ENCODE peak calls at places on chromosomes 13 and 19, in eight cellular contexts. One of them, this sample, is unnamed.

GRCh38 chr13:35765387-35765786 is 288.9 kb upstream of the MAB21L1 start:
- DNase-seq in mucosa of descending colon: no peak
- DNase-seq in thyroid gland: no peak
- DNase-seq in BE2C: no peak
- DNase-seq in heart left ventricle: no peak
- DNase-seq in lower lobe of right lung: no peak
- DNase-seq in PC-3: no peak
- DNase-seq in CD8-positive, alpha-beta T cell: no peak
- DNase-seq in this sample: no peak

GRCh38 chr13:102914629-102914935 is 68.8 kb downstream of the ERCC5 start:
- DNase-seq in CD8-positive, alpha-beta T cell: no peak
- DNase-seq in heart left ventricle: no peak
- DNase-seq in lower lobe of right lung: no peak
- DNase-seq in BE2C: no peak
- DNase-seq in mucosa of descending colon: no peak
- DNase-seq in PC-3: peak; percentile 20
- DNase-seq in thyroid gland: no peak
- DNase-seq in this sample: no peak

GRCh38 chr13:60229708-60230272 is 66.1 kb upstream of the DIAPH3 start:
- DNase-seq in BE2C: no peak
- DNase-seq in PC-3: no peak
- DNase-seq in thyroid gland: no peak
- DNase-seq in lower lobe of right lung: no peak
- DNase-seq in CD8-positive, alpha-beta T cell: no peak
- DNase-seq in heart left ventricle: no peak
- DNase-seq in mucosa of descending colon: no peak
- DNase-seq in this sample: no peak

GRCh38 chr13:42997381-42997780 is 5.3 kb upstream of the EPSTI1 start:
- DNase-seq in heart left ventricle: no peak
- DNase-seq in thyroid gland: no peak
- DNase-seq in CD8-positive, alpha-beta T cell: no peak
- DNase-seq in mucosa of descending colon: no peak
- DNase-seq in BE2C: no peak
- DNase-seq in PC-3: no peak
- DNase-seq in lower lobe of right lung: no peak
- DNase-seq in this sample: no peak

GRCh38 chr19:28964500-28964899 is 248.5 kb downstream of the UQCRFS1 start:
- DNase-seq in lower lobe of right lung: no peak
- DNase-seq in heart left ventricle: no peak
- DNase-seq in mucosa of descending colon: no peak
- DNase-seq in BE2C: no peak
- DNase-seq in thyroid gland: no peak
- DNase-seq in PC-3: no peak
- DNase-seq in CD8-positive, alpha-beta T cell: no peak
- DNase-seq in this sample: no peak

GRCh38 chr19:6045108-6045507 is 65.2 kb downstream of the RFX2 start:
- DNase-seq in mucosa of descending colon: no peak
- DNase-seq in lower lobe of right lung: no peak
- DNase-seq in BE2C: no peak
- DNase-seq in heart left ventricle: no peak
- DNase-seq in PC-3: no peak
- DNase-seq in thyroid gland: no peak
- DNase-seq in CD8-positive, alpha-beta T cell: no peak
- DNase-seq in this sample: no peak

GRCh38 chr19:51156710-51157109 is 14.6 kb downstream of the SIGLEC7 start:
- DNase-seq in BE2C: no peak
- DNase-seq in PC-3: no peak
- DNase-seq in thyroid gland: no peak
- DNase-seq in heart left ventricle: no peak
- DNase-seq in lower lobe of right lung: no peak
- DNase-seq in mucosa of descending colon: no peak
- DNase-seq in CD8-positive, alpha-beta T cell: no peak
- DNase-seq in this sample: no peak

GRCh38 chr13:94682229-94682628 is 30.1 kb downstream of the SOX21 start:
- DNase-seq in BE2C: no peak
- DNase-seq in thyroid gland: no peak
- DNase-seq in lower lobe of right lung: no peak
- DNase-seq in heart left ventricle: no peak
- DNase-seq in PC-3: no peak
- DNase-seq in mucosa of descending colon: no peak
- DNase-seq in CD8-positive, alpha-beta T cell: no peak
- DNase-seq in this sample: no peak

GRCh38 chr19:27745978-27746542 is 1466.9 kb downstream of the UQCRFS1 start:
- DNase-seq in lower lobe of right lung: no peak
- DNase-seq in PC-3: no peak
- DNase-seq in CD8-positive, alpha-beta T cell: no peak
- DNase-seq in mucosa of descending colon: no peak
- DNase-seq in BE2C: no peak
- DNase-seq in thyroid gland: no peak
- DNase-seq in heart left ventricle: no peak
- DNase-seq in this sample: no peak

DNA sequence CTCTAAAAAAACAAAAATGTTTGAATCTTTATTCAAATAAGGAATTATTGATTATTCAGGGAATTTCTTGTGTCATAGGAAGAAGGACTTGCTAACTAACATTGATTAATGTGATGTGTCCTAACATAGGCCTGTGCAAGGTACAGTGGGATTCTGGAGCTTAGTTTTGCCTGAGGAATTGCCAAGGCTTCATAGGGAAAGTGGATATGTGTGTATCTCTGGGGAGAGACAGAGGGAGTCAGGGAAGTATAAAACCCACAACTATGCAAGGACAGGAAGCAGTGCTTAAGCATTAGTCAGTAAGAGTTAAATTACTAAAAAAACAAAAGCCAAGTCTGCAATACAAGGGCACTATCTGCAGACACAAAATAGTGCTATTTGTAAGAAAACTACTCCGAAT is 59.6 kb downstream of the WDFY2 start:
- DNase-seq in CD8-positive, alpha-beta T cell: no peak
- DNase-seq in PC-3: peak; percentile 83
- DNase-seq in BE2C: no peak
- DNase-seq in heart left ventricle: no peak
- DNase-seq in thyroid gland: no peak
- DNase-seq in lower lobe of right lung: no peak
- DNase-seq in mucosa of descending colon: no peak
- DNase-seq in this sample: peak; percentile 93
- H3K4me3 ChIP-seq in CD8-positive, alpha-beta T cell: no peak overlapping the region
- H3K4me3 ChIP-seq in PC-3: peak overlapping the region; percentile 56
- H3K4me3 ChIP-seq in BE2C: no peak overlapping the region
- H3K4me3 ChIP-seq in heart left ventricle: no peak overlapping the region
- H3K4me3 ChIP-seq in thyroid gland: no peak overlapping the region
- H3K4me3 ChIP-seq in lower lobe of right lung: no peak overlapping the region
- H3K4me3 ChIP-seq in mucosa of descending colon: no peak overlapping the region
- H3K4me3 ChIP-seq in this sample: no peak overlapping the region

GRCh38 chr13:113238542-113238941 is 29.1 kb downstream of the CUL4A start:
- DNase-seq in lower lobe of right lung: no peak
- DNase-seq in PC-3: no peak
- DNase-seq in BE2C: no peak
- DNase-seq in thyroid gland: no peak
- DNase-seq in CD8-positive, alpha-beta T cell: no peak
- DNase-seq in heart left ventricle: no peak
- DNase-seq in mucosa of descending colon: no peak
- DNase-seq in this sample: no peak
- TF ChIP-seq CTCF in lower lobe of right lung: no peak
- TF ChIP-seq CTCF in PC-3: no peak
- TF ChIP-seq CTCF in BE2C: no peak
- TF ChIP-seq CTCF in thyroid gland: no peak
- TF ChIP-seq CTCF in CD8-positive, alpha-beta T cell: no peak
- TF ChIP-seq CTCF in heart left ventricle: no peak
- TF ChIP-seq CTCF in mucosa of descending colon: no peak
- TF ChIP-seq CTCF in this sample: no peak

GRCh38 chr19:42285988-42286348 is 16.0 kb upstream of the PRR19 start:
- DNase-seq in lower lobe of right lung: no peak
- DNase-seq in PC-3: no peak
- DNase-seq in thyroid gland: no peak
- DNase-seq in CD8-positive, alpha-beta T cell: no peak
- DNase-seq in heart left ventricle: no peak
- DNase-seq in mucosa of descending colon: no peak
- DNase-seq in BE2C: no peak
- DNase-seq in this sample: no peak
- H3K36me3 ChIP-seq in lower lobe of right lung: peaks cover 43% of the 10 kb centered on the region
- H3K36me3 ChIP-seq in PC-3: no peaks in the 10 kb centered on the region
- H3K36me3 ChIP-seq in thyroid gland: peaks cover 39% of the 10 kb centered on the region
- H3K36me3 ChIP-seq in CD8-positive, alpha-beta T cell: peaks cover 14% of the 10 kb centered on the region
- H3K36me3 ChIP-seq in heart left ventricle: peaks cover 43% of the 10 kb centered on the region
- H3K36me3 ChIP-seq in mucosa of descending colon: peaks cover 3% of the 10 kb centered on the region
- H3K36me3 ChIP-seq in BE2C: peaks cover 41% of the 10 kb centered on the region
- H3K36me3 ChIP-seq in this sample: peaks cover 10% of the 10 kb centered on the region

DNA sequence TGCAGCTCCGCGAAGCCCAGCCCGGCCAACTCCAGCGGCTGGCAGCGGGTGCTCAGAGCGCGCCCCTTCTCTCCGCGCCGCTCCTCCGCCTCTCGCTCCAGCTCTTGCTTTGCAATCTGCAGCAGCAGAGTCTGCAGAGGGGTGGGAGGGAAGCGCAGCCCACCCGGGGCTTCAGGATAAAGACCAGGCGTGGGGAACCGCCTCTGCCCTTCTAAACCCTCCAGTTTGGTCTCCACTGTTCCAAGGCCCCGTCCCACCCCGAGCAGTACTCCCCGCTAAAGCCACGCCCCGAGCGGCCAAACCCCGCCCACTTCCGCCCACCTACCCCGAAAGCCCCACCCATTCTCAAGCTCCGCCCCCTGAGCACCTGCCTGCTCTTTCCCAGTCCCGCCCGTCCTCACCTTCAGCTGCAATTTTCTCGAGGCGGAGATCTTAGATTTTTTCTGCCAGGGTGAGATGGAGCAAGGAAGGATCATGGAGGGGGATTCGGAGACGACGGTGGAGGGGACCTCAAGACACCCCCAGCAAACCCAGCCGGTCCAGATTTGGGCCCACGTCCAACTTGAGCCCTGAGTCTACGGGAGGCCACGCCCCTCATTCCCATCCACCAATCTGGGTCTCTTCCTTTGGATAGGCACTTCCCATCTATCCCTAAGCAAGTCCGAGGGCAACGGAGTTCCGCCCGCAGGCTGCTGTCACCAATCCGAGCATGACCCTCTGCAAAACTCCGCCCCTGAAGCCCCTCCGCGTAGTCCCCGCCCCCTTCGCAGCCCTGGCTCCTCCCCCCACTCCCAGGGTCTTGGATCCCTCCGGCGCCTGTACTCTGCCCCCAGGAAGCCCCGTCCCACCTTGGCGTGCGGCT is 1.1 kb downstream of the TNNI3 start:
- DNase-seq in PC-3: peak; percentile 78
- DNase-seq in lower lobe of right lung: no peak
- DNase-seq in thyroid gland: peak; percentile 19
- DNase-seq in CD8-positive, alpha-beta T cell: peak; percentile 43
- DNase-seq in mucosa of descending colon: peak; percentile 75
- DNase-seq in BE2C: peak; percentile 93
- DNase-seq in heart left ventricle: peak; percentile 83
- DNase-seq in this sample: no peak
- H3K4me3 ChIP-seq in PC-3: peak overlapping the region; percentile 68
- H3K4me3 ChIP-seq in lower lobe of right lung: peak overlapping the region; percentile 11
- H3K4me3 ChIP-seq in thyroid gland: no peak overlapping the region
- H3K4me3 ChIP-seq in CD8-positive, alpha-beta T cell: no peak overlapping the region
- H3K4me3 ChIP-seq in mucosa of descending colon: no peak overlapping the region
- H3K4me3 ChIP-seq in BE2C: peak overlapping the region; percentile 51
- H3K4me3 ChIP-seq in heart left ventricle: peak overlapping the region; percentile 66
- H3K4me3 ChIP-seq in this sample: peak overlapping the region; percentile 8

GRCh38 chr19:16831531-16831930 is 2.3 kb downstream of the SIN3B start:
- DNase-seq in lower lobe of right lung: no peak
- DNase-seq in PC-3: no peak
- DNase-seq in BE2C: no peak
- DNase-seq in mucosa of descending colon: no peak
- DNase-seq in CD8-positive, alpha-beta T cell: no peak
- DNase-seq in thyroid gland: no peak
- DNase-seq in heart left ventricle: no peak
- DNase-seq in this sample: no peak

GRCh38 chr19:16829822-16830289 is 658 bp downstream of the SIN3B start:
- DNase-seq in mucosa of descending colon: no peak
- DNase-seq in PC-3: no peak
- DNase-seq in BE2C: no peak
- DNase-seq in lower lobe of right lung: no peak
- DNase-seq in heart left ventricle: no peak
- DNase-seq in thyroid gland: no peak
- DNase-seq in CD8-positive, alpha-beta T cell: no peak
- DNase-seq in this sample: no peak

GRCh38 chr19:16830679-16831078 is 1.5 kb downstream of the SIN3B start:
- DNase-seq in heart left ventricle: no peak
- DNase-seq in CD8-positive, alpha-beta T cell: no peak
- DNase-seq in thyroid gland: no peak
- DNase-seq in BE2C: no peak
- DNase-seq in PC-3: no peak
- DNase-seq in lower lobe of right lung: no peak
- DNase-seq in mucosa of descending colon: no peak
- DNase-seq in this sample: no peak

GRCh38 chr19:16825312-16826168 is 3.7 kb upstream of the SIN3B start:
- DNase-seq in CD8-positive, alpha-beta T cell: no peak
- DNase-seq in thyroid gland: peak; percentile 70
- DNase-seq in PC-3: no peak
- DNase-seq in lower lobe of right lung: no peak
- DNase-seq in mucosa of descending colon: no peak
- DNase-seq in BE2C: peak; percentile 36
- DNase-seq in heart left ventricle: peak; percentile 70
- DNase-seq in this sample: peak; percentile 65

GRCh38 chr19:16828990-16829821 is at the start of gene SIN3B:
- DNase-seq in CD8-positive, alpha-beta T cell: peak; percentile 86
- DNase-seq in lower lobe of right lung: peak; percentile 86
- DNase-seq in thyroid gland: peak; percentile 80
- DNase-seq in PC-3: peak; percentile 97
- DNase-seq in heart left ventricle: peak; percentile 86
- DNase-seq in mucosa of descending colon: peak; percentile 88
- DNase-seq in BE2C: peak; percentile 88
- DNase-seq in this sample: peak; percentile 45
- TF ChIP-seq CTCF in CD8-positive, alpha-beta T cell: no peak
- TF ChIP-seq CTCF in lower lobe of right lung: no peak
- TF ChIP-seq CTCF in thyroid gland: no peak
- TF ChIP-seq CTCF in PC-3: no peak
- TF ChIP-seq CTCF in heart left ventricle: no peak
- TF ChIP-seq CTCF in mucosa of descending colon: no peak
- TF ChIP-seq CTCF in BE2C: no peak
- TF ChIP-seq CTCF in this sample: no peak